ENCODE peak calls at places on chromosomes 2 and 18, in eight cellular contexts. O is stimulated activated naive B cell treated with anti-CD40 and anti-IgM and Interleukin-4, amounts not matched to agents 10 μg/mL and 1 μg/mL and 100 μg/mL, for 72 hours; M is CD8-positive, alpha-beta T cell; T is GM13976; D is AG08396; L is nephron progenitor cell; U is tibial nerve; Z is T-helper 2 cell. V is an unnamed sample.

GRCh38 chr2:189486237-189486770 is 45.0 kb downstream of the WDR75 start:
- DNase-seq in O (no peak), T (no peak), Z (no peak), M (no peak), U (no peak), L (no peak), D (no peak), V (no peak)

GRCh38 chr2:188853307-188853706 is 120.9 kb upstream of the COL3A1 start:
- DNase-seq in L (no peak), M (no peak), D (peak; percentile 51), O (no peak), Z (no peak), T (no peak), U (no peak), V (no peak)

GRCh38 chr2:9556121-9556869 is 665 bp upstream of the ADAM17 start:
- DNase-seq in M (no peak), T (no peak), L (no peak), U (no peak), D (no peak), Z (no peak), O (no peak), V (no peak)

GRCh38 chr2:69637923-69638322 is 5.6 kb downstream of the AAK1 start:
- DNase-seq in D (no peak), O (no peak), M (no peak), T (no peak), L (no peak), U (no peak), Z (no peak), V (no peak)

GRCh38 chr18:34639662-34640061 is 70.4 kb upstream of the DTNA start:
- DNase-seq in T (no peak), M (no peak), L (no peak), D (no peak), U (no peak), Z (no peak), O (no peak), V (peak; percentile 49)

GRCh38 chr2:56199492-56199891 is 15.7 kb downstream of the CCDC85A start:
- DNase-seq in T (no peak), U (no peak), Z (no peak), M (no peak), D (peak; percentile 27), L (no peak), O (no peak), V (no peak)

GRCh38 chr18:44744206-44745180 is 63.8 kb downstream of the SETBP1 start:
- DNase-seq in L (peak; percentile 62), M (no peak), O (no peak), T (no peak), D (no peak), Z (no peak), U (no peak), V (peak; percentile 46)

GRCh38 chr18:79789091-79789891 is 8.4 kb upstream of the KCNG2 start:
- DNase-seq in O (no peak), L (no peak), Z (no peak), T (no peak), D (no peak), U (no peak), M (no peak), V (no peak)

GRCh38 chr2:176763871-176764404 is 448.7 kb upstream of the HNRNPA3 start:
- DNase-seq in Z (no peak), O (no peak), D (no peak), U (no peak), M (no peak), T (no peak), L (no peak), V (no peak)

GRCh38 chr2:46818819-46819218 is 96.8 kb downstream of the MCFD2 start:
- DNase-seq in O (no peak), M (no peak), T (no peak), U (no peak), D (no peak), Z (no peak), L (no peak), V (no peak)

GRCh38 chr2:84885111-84885510 is 4.2 kb upstream of the TRABD2A start:
- DNase-seq in T (no peak), D (no peak), U (no peak), M (no peak), O (no peak), L (no peak), Z (no peak), V (no peak)

GRCh38 chr2:169038338-169038757 is 7.2 kb upstream of the ABCB11 start:
- DNase-seq in L (no peak), O (peak; percentile 35), T (peak; percentile 26), M (no peak), Z (no peak), D (peak; percentile 7), U (no peak), V (no peak)

GRCh38 chr2:69291004-69291650 is 95.9 kb downstream of the GFPT1 start:
- DNase-seq in D (no peak), O (no peak), Z (no peak), T (no peak), U (peak; percentile 60), L (no peak), M (no peak), V (no peak)

GRCh38 chr18:53715243-53715853 is 509.1 kb downstream of the MBD2 start:
- DNase-seq in U (no peak), T (no peak), L (no peak), M (no peak), D (no peak), Z (no peak), O (no peak), V (no peak)

V was measured in cerebellum.